ENCODE peak calls at places on chromosomes 4 and X, in four cellular contexts. G, V, U and Y are unnamed samples.

GRCh38 chr4:184536070-184536880 is 61.9 kb upstream of the IRF2 start:
- DNase-seq in V (no peak), G (no peak), U (no peak), Y (no peak)

GRCh38 chrX:130173190-130173895 is 1.6 kb downstream of the RAB33A start:
- DNase-seq in U (peak), V (peak), G (no peak), Y (no peak)

GRCh38 chrX:13419276-13419675 is 99.4 kb upstream of the ATXN3L start:
- DNase-seq in V (no peak), G (no peak), U (no peak), Y (no peak)

GRCh38 chrX:3962511-3963350 is 249.3 kb upstream of the PRKX start:
- DNase-seq in G (no peak), V (no peak), U (peak), Y (no peak)

GRCh38 chr4:21992330-21992729 is 43.8 kb upstream of the KCNIP4 start:
- DNase-seq in G (no peak), U (no peak), V (no peak), Y (no peak)

GRCh38 chr4:15694431-15694830 is 8.4 kb upstream of the BST1 start:
- DNase-seq in U (no peak), G (no peak), V (no peak), Y (no peak)

GRCh38 chr4:128353791-128354190 is 66.2 kb upstream of the PGRMC2 start:
- DNase-seq in G (no peak), V (no peak), U (no peak), Y (no peak)

GRCh38 chr4:169847171-169847570 is 89.4 kb upstream of the HPF1 start:
- DNase-seq in V (no peak), U (no peak), G (no peak), Y (no peak)

GRCh38 chrX:118974088-118974907 is at the start of gene LONRF3:
- DNase-seq in U (peak), V (no peak), G (peak), Y (no peak)

GRCh38 chr4:80026080-80026479 is 46.9 kb downstream of the ANTXR2 start:
- DNase-seq in U (no peak), G (no peak), V (no peak), Y (no peak)

GRCh38 chr4:172202480-172203076 is 389.4 kb downstream of the GALNTL6 start:
- DNase-seq in V (peak), G (peak), U (no peak), Y (peak)

GRCh38 chr4:128718793-128719192 is 90.7 kb upstream of the JADE1 start:
- DNase-seq in V (peak), U (no peak), G (no peak), Y (peak)

GRCh38 chr4:188297873-188298272 is 158.6 kb downstream of the TRIML1 start:
- DNase-seq in V (no peak), G (no peak), U (no peak), Y (no peak)

GRCh38 chr4:97116511-97116910 is 1026.8 kb downstream of the STPG2 start:
- DNase-seq in G (no peak), V (no peak), U (no peak), Y (no peak)

GRCh38 chr4:80202784-80203553 is 5.7 kb downstream of the PRDM8 start:
- DNase-seq in V (no peak), U (no peak), G (peak), Y (no peak)

GRCh38 chr4:168475745-168476144 is 4.5 kb downstream of the DDX60L start:
- DNase-seq in U (no peak), G (no peak), V (no peak), Y (no peak)

GRCh38 chr4:128604840-128605239 is 204.7 kb upstream of the JADE1 start:
- DNase-seq in U (no peak), G (no peak), V (no peak), Y (no peak)

GRCh38 chr4:170089743-170090666 is at the start of gene AADAT:
- DNase-seq in U (peak), G (peak), V (no peak), Y (peak)

GRCh38 chrX:93422693-93423092 is 250.7 kb downstream of the NAP1L3 start:
- DNase-seq in G (no peak), V (no peak), U (no peak), Y (no peak)

GRCh38 chr4:171813195-171813955 is at the start of gene GALNTL6:
- DNase-seq in U (no peak), G (peak), V (no peak), Y (no peak)

GRCh38 chr4:165359501-165359900 is 19.3 kb upstream of the CPE start:
- DNase-seq in V (no peak), U (no peak), G (no peak), Y (no peak)

GRCh38 chr4:133839326-133839725 is 362.3 kb downstream of the PABPC4L start:
- DNase-seq in G (no peak), V (no peak), U (no peak), Y (no peak)

GRCh38 chr4:139889194-139889762 is 223.7 kb downstream of the MGST2 start:
- DNase-seq in G (no peak), V (no peak), U (no peak), Y (no peak)

GRCh38 chr4:83011779-83012630 is 1.4 kb upstream of the LIN54 start:
- DNase-seq in G (peak), U (no peak), V (no peak), Y (no peak)

GRCh38 chrX:49282647-49283011 is 13.0 kb downstream of the PPP1R3F start:
- DNase-seq in G (no peak), V (no peak), U (no peak), Y (no peak)

DNA sequence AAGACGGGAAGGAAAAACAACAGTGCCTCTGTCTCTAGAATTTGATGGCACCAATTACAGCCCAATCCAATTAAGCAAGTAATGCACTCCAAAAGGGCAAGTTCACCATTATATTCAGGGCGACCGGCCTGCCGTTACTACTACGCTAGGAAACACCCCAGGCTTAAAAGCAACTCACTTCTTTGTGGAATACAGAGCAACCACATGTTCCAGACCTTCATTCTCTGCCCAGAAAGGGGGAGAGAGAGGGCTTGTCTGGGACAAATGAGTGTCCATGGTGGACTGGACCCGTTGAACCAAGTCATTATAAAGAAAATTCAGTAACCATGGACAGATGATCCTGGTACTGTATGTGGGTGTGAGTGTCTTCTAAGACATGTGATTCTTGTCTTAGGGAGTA is 1.6 kb downstream of the KDR start:
- DNase-seq in V (no peak), G (no peak), U (no peak), Y (no peak)
- H3K4me3 ChIP-seq in V (no peak), G (no peak), U (peak), Y (no peak)

GRCh38 chrX:147573266-147573665 is 338.5 kb upstream of the FMR1 start:
- DNase-seq in V (no peak), U (no peak), G (no peak), Y (no peak)

GRCh38 chrX:147565239-147565638 is 346.5 kb upstream of the FMR1 start:
- DNase-seq in U (no peak), V (no peak), G (no peak), Y (no peak)

DNA sequence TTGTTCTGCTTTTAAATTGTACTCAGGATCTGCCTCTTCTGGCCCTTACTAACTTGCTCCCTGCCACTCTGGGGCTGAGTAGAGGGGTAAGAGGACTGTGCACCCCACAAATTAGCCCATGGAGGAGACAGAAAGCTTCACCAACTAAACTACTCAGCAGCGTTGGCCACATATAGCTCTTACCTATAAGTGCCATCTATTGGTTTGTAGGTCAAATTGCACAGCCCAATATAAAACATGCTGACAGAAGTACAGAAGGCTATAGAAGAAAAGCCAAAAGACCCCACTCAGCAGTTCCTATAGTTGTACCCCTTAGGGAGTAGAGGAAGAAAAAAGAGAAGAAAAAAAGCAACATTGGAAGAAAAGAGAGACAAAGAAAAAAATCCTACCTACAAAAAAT is 341.2 kb upstream of the FMR1 start:
- DNase-seq in V (no peak), U (no peak), G (no peak), Y (no peak)
- TF ChIP-seq CTCF in V (peak), U (no peak), G (no peak), Y (no peak)

DNA sequence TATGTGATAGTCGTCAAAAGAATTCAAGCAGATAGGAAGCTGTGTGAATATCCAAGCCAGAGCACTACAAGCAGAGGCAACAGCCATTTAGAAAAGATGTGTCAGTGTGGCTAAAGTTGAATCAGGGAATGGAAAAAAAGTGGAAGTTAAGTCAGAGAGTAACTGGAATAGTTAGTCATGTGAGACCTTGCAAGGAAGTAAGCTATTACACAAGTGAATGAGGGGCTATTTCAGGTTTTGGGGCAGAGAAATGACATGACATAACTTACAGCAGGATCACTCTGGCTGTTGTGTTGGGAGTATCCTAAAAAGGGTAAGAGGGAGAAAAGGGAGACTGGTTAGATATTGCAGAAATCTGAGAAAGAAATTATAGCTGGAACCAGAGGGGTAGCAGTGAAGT is 236.6 kb upstream of the PCDH18 start:
- DNase-seq in V (no peak), G (no peak), U (no peak), Y (no peak)
- H3K4me3 ChIP-seq in V (no peak), G (no peak), U (no peak), Y (no peak)

DNA sequence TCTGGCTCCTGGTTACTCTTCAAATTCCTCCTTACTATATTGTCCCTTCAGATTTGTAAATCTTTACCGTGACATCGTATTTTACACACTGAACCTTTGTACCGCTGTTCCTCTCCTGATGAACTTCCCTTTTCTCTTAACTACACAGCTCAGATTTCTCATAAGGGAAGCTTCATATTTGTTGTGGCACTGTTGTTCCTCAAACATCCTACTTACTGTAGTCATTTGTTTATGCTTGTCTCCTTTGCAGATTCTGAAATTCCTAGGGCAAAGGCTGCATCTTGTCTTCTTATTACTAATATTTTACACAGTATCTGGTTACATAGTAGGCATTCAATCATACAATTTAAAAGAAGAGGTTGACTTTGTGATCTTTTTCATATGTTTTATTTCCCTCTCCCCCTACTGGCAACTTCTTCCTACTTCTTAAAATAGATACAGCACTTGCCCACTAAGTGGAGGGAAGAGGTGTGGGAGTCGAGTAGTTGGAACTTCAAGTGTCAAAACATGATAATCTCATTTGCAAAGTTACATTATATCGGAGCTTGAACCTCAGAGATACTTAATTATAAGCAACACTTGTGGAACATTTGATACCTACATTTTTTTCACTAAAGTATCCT is 50.0 kb downstream of the TET2 start:
- DNase-seq in U (no peak), G (no peak), V (no peak), Y (no peak)
- TF ChIP-seq CTCF in U (no peak), G (peak), V (peak), Y (peak)

GRCh38 chr4:108144451-108144850 is 24.3 kb downstream of the LEF1 start:
- DNase-seq in V (no peak), G (no peak), U (no peak), Y (no peak)
- H3K4me3 ChIP-seq in V (no peak), G (no peak), U (no peak), Y (no peak)